ENCODE peak calls at places on chromosomes 5 and 9, in nine cellular contexts. H, O, I, W, C, N, Z, M and B are unnamed samples.

GRCh38 chr9:123998970-123999621 is 12.5 kb upstream of the LHX2 start:
- DNase-seq in H (no peak), O (no peak), I (no peak), W (no peak), C (no peak), N (no peak), Z (no peak), M (no peak), B (no peak)

GRCh38 chr5:75040973-75041372 is 11.4 kb downstream of the GCNT4 start:
- DNase-seq in H (no peak), O (no peak), I (no peak), W (no peak), C (no peak), N (no peak), Z (no peak), M (no peak), B (no peak)

GRCh38 chr5:138149530-138149929 is 10.3 kb upstream of the NME5 start:
- DNase-seq in H (no peak), O (peak; percentile 17), I (no peak), W (no peak), C (no peak), N (no peak), Z (no peak), M (no peak), B (no peak)

GRCh38 chr9:124133752-124134151 is 122.2 kb downstream of the LHX2 start:
- DNase-seq in H (no peak), O (peak; percentile 43), I (no peak), W (peak; percentile 29), C (no peak), N (peak; percentile 25), Z (no peak), M (no peak), B (no peak)

GRCh38 chr5:51034501-51034900 is 348.7 kb upstream of the ISL1 start:
- DNase-seq in H (no peak), O (no peak), I (no peak), W (no peak), C (no peak), N (no peak), Z (no peak), M (no peak), B (no peak)

GRCh38 chr9:23851024-23851629 is 25.1 kb upstream of the ELAVL2 start:
- DNase-seq in H (no peak), O (peak; percentile 2), I (no peak), W (peak; percentile 50), C (no peak), N (peak; percentile 79), Z (peak; percentile 42), M (no peak), B (peak; percentile 38)

GRCh38 chr5:72445969-72446368 is 61.2 kb downstream of the ZNF366 start:
- DNase-seq in H (no peak), O (no peak), I (no peak), W (no peak), C (no peak), N (no peak), Z (no peak), M (no peak), B (no peak)

GRCh38 chr5:179381691-179382090 is 36.4 kb upstream of the ADAMTS2 start:
- DNase-seq in H (no peak), O (no peak), I (no peak), W (no peak), C (no peak), N (no peak), Z (no peak), M (no peak), B (no peak)

GRCh38 chr9:83714316-83714715 is 6.6 kb upstream of the UBQLN1 start:
- DNase-seq in H (no peak), O (no peak), I (no peak), W (no peak), C (no peak), N (no peak), Z (no peak), M (no peak), B (no peak)

GRCh38 chr9:123509646-123510045 is 153.6 kb downstream of the CRB2 start:
- DNase-seq in H (no peak), O (no peak), I (no peak), W (no peak), C (no peak), N (no peak), Z (no peak), M (no peak), B (no peak)

GRCh38 chr9:2336055-2336454 is 285.5 kb upstream of the VLDLR start:
- DNase-seq in H (no peak), O (peak; percentile 17), I (no peak), W (no peak), C (no peak), N (peak; percentile 12), Z (no peak), M (no peak), B (peak; percentile 21)

GRCh38 chr5:144429405-144429804 is 258.7 kb downstream of the KCTD16 start:
- DNase-seq in H (no peak), O (no peak), I (no peak), W (no peak), C (no peak), N (no peak), Z (no peak), M (no peak), B (no peak)

GRCh38 chr5:144429905-144430304 is 259.2 kb downstream of the KCTD16 start:
- DNase-seq in H (no peak), O (no peak), I (no peak), W (no peak), C (no peak), N (no peak), Z (no peak), M (no peak), B (no peak)

GRCh38 chr5:144433140-144433822 is 262.6 kb downstream of the KCTD16 start:
- DNase-seq in H (no peak), O (no peak), I (no peak), W (no peak), C (no peak), N (no peak), Z (no peak), M (no peak), B (no peak)

GRCh38 chr5:144436007-144436406 is 265.3 kb downstream of the KCTD16 start:
- DNase-seq in H (no peak), O (no peak), I (no peak), W (no peak), C (no peak), N (no peak), Z (no peak), M (no peak), B (no peak)

GRCh38 chr5:144433893-144434292 is 263.2 kb downstream of the KCTD16 start:
- DNase-seq in H (no peak), O (no peak), I (no peak), W (no peak), C (no peak), N (peak; percentile 15), Z (no peak), M (no peak), B (no peak)
- H3K4me3 ChIP-seq in H (no peak overlapping the region), O (no peak overlapping the region), I (no peak overlapping the region), W (no peak overlapping the region), C (no peak overlapping the region), N (no peak overlapping the region), Z (no peak overlapping the region), M (no peak overlapping the region), B (no peak overlapping the region)

DNA sequence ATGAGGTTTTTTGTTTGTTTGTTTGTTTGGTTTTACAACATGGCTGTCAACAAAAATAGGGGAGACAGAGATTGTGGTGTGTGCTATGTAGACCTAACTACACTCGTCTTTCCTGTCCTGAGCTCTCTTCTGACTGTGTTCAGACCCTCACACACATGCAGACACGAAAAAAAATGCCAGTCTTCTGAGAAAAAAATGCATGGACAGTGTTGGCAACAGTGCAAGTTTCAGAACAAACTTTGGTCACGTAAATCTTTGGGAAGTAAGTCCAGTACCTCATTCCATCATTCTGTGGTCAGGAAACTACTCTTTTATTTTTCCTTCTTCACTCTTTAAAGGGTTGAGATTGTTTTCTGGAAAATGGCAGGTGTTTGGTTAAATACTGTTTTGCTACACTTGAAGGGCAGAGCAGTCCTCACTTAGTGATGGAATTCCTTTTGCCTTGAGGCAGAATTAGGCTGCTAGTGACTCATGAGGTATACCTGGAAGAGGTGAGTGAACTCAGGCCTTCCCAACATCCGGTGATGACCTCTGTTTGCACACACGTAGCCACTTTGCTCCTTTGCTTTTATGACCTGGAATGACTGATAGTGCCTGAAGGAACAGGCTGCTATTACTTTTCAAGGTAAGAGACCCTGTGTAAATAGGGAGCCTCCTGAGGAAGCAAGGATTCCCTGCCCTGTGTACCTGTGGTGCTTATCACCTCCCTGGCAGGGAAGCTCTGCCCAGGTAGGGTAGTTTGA is 81.6 kb upstream of the TNFAIP8 start:
- DNase-seq in H (no peak), O (peak; percentile 55), I (no peak), W (no peak), C (no peak), N (no peak), Z (no peak), M (no peak), B (peak; percentile 41)
- H3K4me1 ChIP-seq in H (peaks cover 4% of the 10 kb centered on the region), O (peaks cover 63% of the 10 kb centered on the region), I (peaks cover 79% of the 10 kb centered on the region), W (no peaks in the 10 kb centered on the region), C (peaks cover 1% of the 10 kb centered on the region), N (no peaks in the 10 kb centered on the region), Z (no peaks in the 10 kb centered on the region), M (no peaks in the 10 kb centered on the region), B (peaks cover 22% of the 10 kb centered on the region)

DNA sequence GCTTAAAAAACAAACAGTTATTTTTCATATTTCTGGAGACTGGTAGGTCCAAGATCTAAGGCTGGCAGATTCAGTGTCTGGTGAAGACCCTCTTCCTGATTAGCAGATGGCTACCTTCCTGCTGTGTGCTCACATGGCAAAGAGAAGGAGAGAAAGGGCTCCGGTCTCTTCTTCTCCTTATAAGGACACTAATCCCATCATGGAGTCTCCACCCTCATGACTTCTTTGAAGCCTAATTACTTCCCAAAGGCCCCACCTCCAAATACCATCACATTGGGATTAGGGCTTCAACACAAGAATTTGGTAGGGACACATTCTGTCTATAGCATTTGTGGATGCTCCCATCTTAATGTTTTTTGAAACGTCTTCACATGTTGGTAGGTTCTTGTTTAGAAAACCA is 391.1 kb downstream of the TMEM161B start:
- DNase-seq in H (no peak), O (no peak), I (no peak), W (no peak), C (no peak), N (no peak), Z (no peak), M (no peak), B (no peak)
- H3K9me3 ChIP-seq in H (no peaks in the 10 kb centered on the region), O (no peaks in the 10 kb centered on the region), I (no peaks in the 10 kb centered on the region), W (no peaks in the 10 kb centered on the region), C (no peaks in the 10 kb centered on the region), N (no peaks in the 10 kb centered on the region), Z (peaks cover 11% of the 10 kb centered on the region), M (no peaks in the 10 kb centered on the region), B (peaks cover 9% of the 10 kb centered on the region)

GRCh38 chr5:16507716-16508115 is 42.1 kb upstream of the ZNF622 start:
- DNase-seq in H (no peak), O (no peak), I (no peak), W (no peak), C (no peak), N (no peak), Z (no peak), M (no peak), B (no peak)
- H3K4me3 ChIP-seq in H (no peak overlapping the region), O (no peak overlapping the region), I (no peak overlapping the region), W (no peak overlapping the region), C (no peak overlapping the region), N (peak overlapping the region; percentile 38), Z (peak overlapping the region; percentile 68), M (peak overlapping the region; percentile 83), B (no peak overlapping the region)